ENCODE peak calls at places on chromosomes 7 and 10, in seven cellular contexts. G is HepG2, J is GM12878, C is SK-N-SH, Z is HCT116, V is K562, D is H1. I is an unnamed sample.

GRCh38 chr10:110490640-110491039 is 7.1 kb upstream of the DUSP5 start:
- DNase-seq in G (no peak), J (no peak), C (no peak), Z (no peak), V (no peak), D (no peak), I (no peak)

GRCh38 chr10:36148207-36148606 is 506.1 kb upstream of the FZD8 start:
- DNase-seq in G (no peak), J (no peak), C (no peak), Z (no peak), V (no peak), D (no peak), I (no peak)

GRCh38 chr10:62093863-62094291 is 174.8 kb downstream of the RTKN2 start:
- DNase-seq in G (peak; percentile 98), J (no peak), C (no peak), Z (no peak), V (no peak), D (no peak), I (peak; percentile 89)

GRCh38 chr10:118305730-118306129 is 36.4 kb downstream of the FAM204A start:
- DNase-seq in G (no peak), J (no peak), C (no peak), Z (no peak), V (no peak), D (no peak), I (no peak)

GRCh38 chr10:79437111-79437814 is 8.2 kb downstream of the ZCCHC24 start:
- DNase-seq in G (no peak), J (no peak), C (no peak), Z (no peak), V (no peak), D (no peak), I (no peak)

GRCh38 chr7:70598976-70599375 is 533.0 kb upstream of the GALNT17 start:
- DNase-seq in G (no peak), J (no peak), C (no peak), Z (no peak), V (no peak), D (no peak), I (no peak)

GRCh38 chr7:30032310-30033125 is 4.3 kb downstream of the PLEKHA8 start:
- DNase-seq in G (no peak), J (no peak), C (peak; percentile 54), Z (no peak), V (no peak), D (no peak), I (no peak)

GRCh38 chr10:80136134-80136571 is 3.6 kb downstream of the PLAC9 start:
- DNase-seq in G (no peak), J (no peak), C (no peak), Z (no peak), V (no peak), D (no peak), I (no peak)

GRCh38 chr10:70478191-70479160 is at the start of gene PALD1:
- DNase-seq in G (no peak), J (no peak), C (peak; percentile 96), Z (peak; percentile 48), V (peak; percentile 41), D (peak; percentile 89), I (peak; percentile 22)

GRCh38 chr7:39934132-39934531 is 15.9 kb upstream of the CDK13 start:
- DNase-seq in G (no peak), J (no peak), C (no peak), Z (no peak), V (no peak), D (no peak), I (no peak)

GRCh38 chr7:14288701-14289100 is 299.2 kb upstream of the ETV1 start:
- DNase-seq in G (no peak), J (no peak), C (no peak), Z (no peak), V (no peak), D (no peak), I (no peak)

GRCh38 chr7:74059681-74060588 is 23.7 kb upstream of the LIMK1 start:
- DNase-seq in G (no peak), J (no peak), C (peak; percentile 40), Z (peak; percentile 33), V (no peak), D (no peak), I (peak; percentile 41)

GRCh38 chr10:17049195-17049594 is 80.4 kb downstream of the CUBN start:
- DNase-seq in G (no peak), J (no peak), C (no peak), Z (no peak), V (peak; percentile 45), D (no peak), I (no peak)

GRCh38 chr7:95481768-95482167 is 4.0 kb upstream of the ASB4 start:
- DNase-seq in G (no peak), J (no peak), C (no peak), Z (no peak), V (no peak), D (no peak), I (no peak)

GRCh38 chr10:14032406-14032998 is 298.2 kb downstream of the FRMD4A start:
- DNase-seq in G (no peak), J (no peak), C (peak; percentile 45), Z (peak; percentile 2), V (peak; percentile 64), D (peak; percentile 96), I (no peak)

GRCh38 chr7:100545636-100546128 is 6.7 kb downstream of the AGFG2 start:
- DNase-seq in G (peak; percentile 95), J (peak; percentile 83), C (peak; percentile 74), Z (peak; percentile 81), V (peak; percentile 75), D (no peak), I (no peak)

GRCh38 chr7:98339043-98339442 is 57.6 kb downstream of the BRI3 start:
- DNase-seq in G (no peak), J (no peak), C (no peak), Z (no peak), V (no peak), D (no peak), I (no peak)

GRCh38 chr7:133771778-133772421 is 355.2 kb upstream of the LRGUK start:
- DNase-seq in G (no peak), J (no peak), C (peak; percentile 49), Z (no peak), V (no peak), D (no peak), I (no peak)

GRCh38 chr7:68684246-68684850 is 913.9 kb upstream of the AUTS2 start:
- DNase-seq in G (no peak), J (no peak), C (no peak), Z (no peak), V (no peak), D (no peak), I (no peak)

GRCh38 chr7:20312562-20312961 is 18.1 kb upstream of the ITGB8 start:
- DNase-seq in G (no peak), J (no peak), C (no peak), Z (no peak), V (no peak), D (no peak), I (no peak)

GRCh38 chr7:155456517-155456771 is 1.5 kb upstream of the EN2 start:
- DNase-seq in G (no peak), J (no peak), C (peak; percentile 41), Z (no peak), V (no peak), D (no peak), I (no peak)

GRCh38 chr7:87877641-87878040 is 1.3 kb downstream of the DBF4 start:
- DNase-seq in G (no peak), J (no peak), C (no peak), Z (no peak), V (no peak), D (no peak), I (no peak)

GRCh38 chr7:3272691-3273141 is 28.3 kb upstream of the SDK1 start:
- DNase-seq in G (no peak), J (no peak), C (no peak), Z (peak; percentile 6), V (no peak), D (no peak), I (no peak)

GRCh38 chr7:4683043-4683883 is 1.2 kb downstream of the FOXK1 start:
- DNase-seq in G (no peak), J (no peak), C (peak; percentile 62), Z (no peak), V (peak; percentile 63), D (no peak), I (no peak)

GRCh38 chr7:414681-415560 is 104.7 kb downstream of the PDGFA start:
- DNase-seq in G (no peak), J (no peak), C (peak; percentile 32), Z (no peak), V (no peak), D (no peak), I (no peak)

GRCh38 chr10:85934586-85934985 is 432.0 kb downstream of the GRID1 start:
- DNase-seq in G (no peak), J (no peak), C (no peak), Z (no peak), V (no peak), D (no peak), I (no peak)

GRCh38 chr10:91462423-91462822 is 52.3 kb downstream of the HECTD2 start:
- DNase-seq in G (no peak), J (no peak), C (no peak), Z (no peak), V (no peak), D (no peak), I (no peak)
- TF ChIP-seq JUND in G (no peak), J (no peak), C (no peak), Z (no peak), V (no peak), D (no peak), I (no peak)

GRCh38 chr7:135213831-135214230 is 2.5 kb upstream of the WDR91 start:
- DNase-seq in G (no peak), J (no peak), C (no peak), Z (no peak), V (no peak), D (no peak), I (peak; percentile 54)
- TF ChIP-seq JUND in G (no peak), J (no peak), C (no peak), Z (no peak), V (no peak), D (no peak), I (no peak)

DNA sequence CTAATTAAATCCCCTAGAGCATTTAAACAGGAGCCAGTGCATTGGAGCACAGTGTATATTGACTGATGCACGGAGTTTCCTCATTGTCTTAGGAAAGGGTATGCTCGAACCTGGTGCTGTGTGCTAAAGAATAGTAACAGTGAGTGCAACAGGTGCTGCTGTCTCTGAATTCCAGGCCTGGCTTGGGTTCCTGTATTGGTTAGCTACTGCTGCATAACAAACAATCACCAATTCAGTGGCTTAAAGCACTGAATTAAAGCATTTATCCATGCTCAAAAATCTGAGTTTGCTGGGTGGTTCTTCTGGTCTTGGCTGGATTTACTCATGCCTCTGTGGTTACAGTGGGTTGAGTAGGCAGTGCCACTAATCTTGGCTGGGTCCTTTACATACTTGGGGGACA is 1.8 kb upstream of the PNLIPRP1 start:
- DNase-seq in G (no peak), J (no peak), C (no peak), Z (no peak), V (no peak), D (no peak), I (no peak)
- TF ChIP-seq JUND in G (no peak), J (no peak), C (no peak), Z (no peak), V (no peak), D (no peak), I (no peak)

DNA sequence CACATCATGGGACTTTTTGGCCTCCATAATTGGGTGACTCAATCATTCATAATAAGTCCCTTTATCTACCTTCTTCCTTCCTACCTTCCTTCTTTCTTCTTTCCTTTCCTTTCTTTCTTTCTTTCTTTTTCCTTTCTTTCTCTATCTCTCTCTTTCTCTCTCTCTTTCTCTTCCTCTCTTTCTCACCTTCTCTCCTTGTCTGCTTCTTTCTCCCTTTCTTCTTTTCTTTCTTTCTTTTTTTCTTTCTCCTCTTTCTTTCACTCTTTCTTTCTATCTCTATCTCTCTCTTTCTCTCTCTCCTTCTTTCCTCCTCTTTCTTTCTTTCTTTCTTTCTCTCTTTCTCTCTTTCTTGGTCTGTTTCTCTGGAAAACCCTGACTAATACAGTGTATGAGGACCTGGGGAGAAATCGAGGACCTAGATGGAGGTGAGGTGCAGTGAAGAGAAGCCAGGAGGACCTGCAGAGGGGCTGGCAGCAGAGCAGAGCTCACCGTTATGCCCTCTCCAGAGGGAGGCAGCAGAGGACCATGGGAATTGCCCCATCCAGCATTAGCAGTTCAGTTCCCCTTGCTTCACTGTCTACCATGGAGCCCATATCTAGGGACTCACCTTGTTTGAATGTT is 52.7 kb upstream of the BTRC start:
- DNase-seq in G (peak; percentile 51), J (no peak), C (no peak), Z (peak; percentile 63), V (peak; percentile 68), D (peak; percentile 70), I (peak; percentile 81)
- TF ChIP-seq JUND in G (no peak), J (no peak), C (no peak), Z (no peak), V (no peak), D (no peak), I (no peak)

I was measured in T47D.